ENCODE peak calls at places on chromosomes 11 and 22, in four cellular contexts. One of them, this sample, is unnamed.

GRCh38 chr22:19619144-19620009 is 94.9 kb upstream of the SEPTIN5 start:
- DNase-seq in HepG2: no peak
- DNase-seq in GM10248: peak
- DNase-seq in body of pancreas: no peak
- DNase-seq in this sample: no peak

GRCh38 chr11:70087446-70088167 is 9.5 kb downstream of the ANO1 start:
- DNase-seq in HepG2: no peak
- DNase-seq in GM10248: no peak
- DNase-seq in body of pancreas: no peak
- DNase-seq in this sample: no peak

GRCh38 chr11:67117667-67118058 is 1.4 kb upstream of the KDM2A start:
- DNase-seq in HepG2: no peak
- DNase-seq in GM10248: peak
- DNase-seq in body of pancreas: peak
- DNase-seq in this sample: peak

GRCh38 chr11:64675417-64676252 is 47.4 kb downstream of the NRXN2 start:
- DNase-seq in HepG2: no peak
- DNase-seq in GM10248: peak
- DNase-seq in body of pancreas: peak
- DNase-seq in this sample: no peak

GRCh38 chr11:10114593-10115404 is 179.2 kb downstream of the SBF2 start:
- DNase-seq in HepG2: no peak
- DNase-seq in GM10248: no peak
- DNase-seq in body of pancreas: no peak
- DNase-seq in this sample: no peak

GRCh38 chr22:21918466-21919185 is 34.0 kb downstream of the PPM1F start:
- DNase-seq in HepG2: no peak
- DNase-seq in GM10248: no peak
- DNase-seq in body of pancreas: no peak
- DNase-seq in this sample: no peak

GRCh38 chr11:469684-470667 is 19.9 kb downstream of the PTDSS2 start:
- DNase-seq in HepG2: peak
- DNase-seq in GM10248: no peak
- DNase-seq in body of pancreas: peak
- DNase-seq in this sample: no peak

GRCh38 chr11:61962213-61963015 is 5.0 kb downstream of the FTH1 start:
- DNase-seq in HepG2: no peak
- DNase-seq in GM10248: no peak
- DNase-seq in body of pancreas: peak
- DNase-seq in this sample: no peak

GRCh38 chr11:11793073-11793472 is 48.7 kb upstream of the USP47 start:
- DNase-seq in HepG2: no peak
- DNase-seq in GM10248: no peak
- DNase-seq in body of pancreas: no peak
- DNase-seq in this sample: no peak

GRCh38 chr11:102599642-102600261 is 25.4 kb downstream of the MMP20 start:
- DNase-seq in HepG2: peak
- DNase-seq in GM10248: peak
- DNase-seq in body of pancreas: no peak
- DNase-seq in this sample: peak

GRCh38 chr11:111019931-111020381 is 225.6 kb upstream of the POU2AF2 start:
- DNase-seq in HepG2: no peak
- DNase-seq in GM10248: no peak
- DNase-seq in body of pancreas: no peak
- DNase-seq in this sample: no peak

GRCh38 chr22:41781508-41781906 is 19.0 kb upstream of the CCDC134 start:
- DNase-seq in HepG2: no peak
- DNase-seq in GM10248: no peak
- DNase-seq in body of pancreas: no peak
- DNase-seq in this sample: no peak

GRCh38 chr22:30290679-30291333 is 1.5 kb upstream of the CASTOR1 start:
- DNase-seq in HepG2: peak
- DNase-seq in GM10248: no peak
- DNase-seq in body of pancreas: peak
- DNase-seq in this sample: no peak

GRCh38 chr22:48885271-48885918 is 942.3 kb downstream of the BRD1 start:
- DNase-seq in HepG2: no peak
- DNase-seq in GM10248: no peak
- DNase-seq in body of pancreas: no peak
- DNase-seq in this sample: no peak

GRCh38 chr11:104000798-104001197 is 35.6 kb upstream of the DDI1 start:
- DNase-seq in HepG2: no peak
- DNase-seq in GM10248: no peak
- DNase-seq in body of pancreas: no peak
- DNase-seq in this sample: no peak

GRCh38 chr11:128593281-128593680 is 5.9 kb upstream of the ETS1 start:
- DNase-seq in HepG2: no peak
- DNase-seq in GM10248: no peak
- DNase-seq in body of pancreas: no peak
- DNase-seq in this sample: no peak

GRCh38 chr11:71364176-71364671 is 84.0 kb downstream of the DHCR7 start:
- DNase-seq in HepG2: no peak
- DNase-seq in GM10248: no peak
- DNase-seq in body of pancreas: no peak
- DNase-seq in this sample: no peak

GRCh38 chr11:77269484-77270123 is 31.9 kb downstream of the GDPD4 start:
- DNase-seq in HepG2: no peak
- DNase-seq in GM10248: no peak
- DNase-seq in body of pancreas: no peak
- DNase-seq in this sample: no peak

GRCh38 chr11:22707119-22707899 is 40.9 kb downstream of the GAS2 start:
- DNase-seq in HepG2: no peak
- DNase-seq in GM10248: no peak
- DNase-seq in body of pancreas: no peak
- DNase-seq in this sample: no peak

GRCh38 chr11:19422257-19422656 is 181.5 kb upstream of the E2F8 start:
- DNase-seq in HepG2: no peak
- DNase-seq in GM10248: no peak
- DNase-seq in body of pancreas: no peak
- DNase-seq in this sample: no peak

GRCh38 chr22:35961480-35961902 is 67.1 kb downstream of the RBFOX2 start:
- DNase-seq in HepG2: no peak
- DNase-seq in GM10248: no peak
- DNase-seq in body of pancreas: no peak
- DNase-seq in this sample: no peak

GRCh38 chr11:17012712-17013547 is 1.3 kb downstream of the PLEKHA7 start:
- DNase-seq in HepG2: peak
- DNase-seq in GM10248: no peak
- DNase-seq in body of pancreas: peak
- DNase-seq in this sample: peak

GRCh38 chr22:46728470-46728869 is 9.6 kb downstream of the CERK start:
- DNase-seq in HepG2: no peak
- DNase-seq in GM10248: no peak
- DNase-seq in body of pancreas: no peak
- DNase-seq in this sample: no peak

GRCh38 chr22:22816766-22817410 is 70.7 kb upstream of the IGLL5 start:
- DNase-seq in HepG2: no peak
- DNase-seq in GM10248: no peak
- DNase-seq in body of pancreas: no peak
- DNase-seq in this sample: no peak

GRCh38 chr11:119505861-119506260 is 82.9 kb upstream of the THY1 start:
- DNase-seq in HepG2: no peak
- DNase-seq in GM10248: no peak
- DNase-seq in body of pancreas: no peak
- DNase-seq in this sample: no peak

GRCh38 chr11:119509277-119509841 is 86.4 kb upstream of the THY1 start:
- DNase-seq in HepG2: no peak
- DNase-seq in GM10248: no peak
- DNase-seq in body of pancreas: no peak
- DNase-seq in this sample: no peak

GRCh38 chr11:119504366-119504765 is 81.4 kb upstream of the THY1 start:
- DNase-seq in HepG2: no peak
- DNase-seq in GM10248: no peak
- DNase-seq in body of pancreas: no peak
- DNase-seq in this sample: no peak

GRCh38 chr11:119509969-119510401 is 87.0 kb upstream of the THY1 start:
- DNase-seq in HepG2: no peak
- DNase-seq in GM10248: peak
- DNase-seq in body of pancreas: no peak
- DNase-seq in this sample: no peak

DNA sequence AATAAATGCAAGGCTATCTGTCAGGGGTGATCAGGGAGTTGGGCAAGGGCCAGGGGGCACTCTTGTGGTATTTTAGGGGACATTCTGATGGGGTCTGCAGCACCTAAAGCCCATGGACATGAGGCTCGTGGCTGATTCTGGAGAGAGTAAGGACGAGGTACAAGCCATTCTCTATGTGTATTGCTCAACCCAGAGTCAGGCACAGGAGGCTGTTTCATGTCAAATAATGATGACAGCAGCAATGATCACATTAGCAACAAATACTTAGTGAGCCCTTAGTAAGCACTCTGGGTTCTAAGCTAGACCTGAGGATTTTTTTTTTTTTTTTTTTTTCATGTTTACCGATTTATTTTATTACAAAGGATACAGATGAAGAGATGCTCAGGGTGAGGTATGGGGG is 83.5 kb upstream of the THY1 start:
- DNase-seq in HepG2: no peak
- DNase-seq in GM10248: no peak
- DNase-seq in body of pancreas: no peak
- DNase-seq in this sample: no peak
- TF ChIP-seq CTCF in HepG2: no peak
- TF ChIP-seq CTCF in GM10248: no peak
- TF ChIP-seq CTCF in body of pancreas: no peak
- TF ChIP-seq CTCF in this sample: no peak

DNA sequence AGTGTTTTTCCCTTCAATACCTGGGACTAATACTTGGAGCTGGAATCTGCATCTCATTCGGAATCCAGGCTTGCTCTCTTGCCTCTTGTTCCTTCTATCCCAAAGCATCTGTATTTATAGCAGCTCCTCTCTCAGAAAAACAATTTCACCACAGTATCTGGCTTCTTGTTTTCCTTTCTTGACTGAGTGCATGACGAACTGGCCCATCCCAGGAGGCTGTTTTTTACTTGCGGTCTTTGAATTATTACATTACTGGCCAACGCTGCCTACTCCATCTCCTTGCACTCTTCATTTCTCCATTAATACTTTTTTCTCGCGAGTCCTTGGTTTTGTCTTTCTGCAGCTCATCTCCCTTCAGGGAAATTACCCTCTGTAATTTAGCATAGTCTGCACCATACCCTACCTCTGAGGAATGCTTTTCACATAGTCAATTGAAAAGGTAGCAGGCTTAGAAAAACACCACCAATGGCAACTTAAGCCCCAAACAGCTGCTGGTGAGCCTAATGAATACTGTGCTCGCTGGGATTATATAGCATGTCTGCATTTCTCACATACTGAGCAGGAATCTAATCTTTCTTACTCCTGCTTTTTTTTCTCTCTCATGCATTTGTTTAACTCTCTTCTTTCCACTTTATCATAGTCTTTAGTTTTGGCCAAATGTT is 277.3 kb upstream of the SESN3 start:
- DNase-seq in HepG2: no peak
- DNase-seq in GM10248: no peak
- DNase-seq in body of pancreas: no peak
- DNase-seq in this sample: no peak
- TF ChIP-seq CTCF in HepG2: no peak
- TF ChIP-seq CTCF in GM10248: no peak
- TF ChIP-seq CTCF in body of pancreas: no peak
- TF ChIP-seq CTCF in this sample: no peak

GRCh38 chr11:74935285-74935684 is 13.6 kb downstream of the XRRA1 start:
- DNase-seq in HepG2: no peak
- DNase-seq in GM10248: no peak
- DNase-seq in body of pancreas: no peak
- DNase-seq in this sample: no peak

GRCh38 chr11:74932797-74933196 is 16.1 kb downstream of the XRRA1 start:
- DNase-seq in HepG2: no peak
- DNase-seq in GM10248: no peak
- DNase-seq in body of pancreas: no peak
- DNase-seq in this sample: no peak

GRCh38 chr11:74933765-74934164 is 15.1 kb downstream of the XRRA1 start:
- DNase-seq in HepG2: no peak
- DNase-seq in GM10248: no peak
- DNase-seq in body of pancreas: no peak
- DNase-seq in this sample: no peak

GRCh38 chr11:74929431-74930363 is 19.2 kb downstream of the XRRA1 start:
- DNase-seq in HepG2: peak
- DNase-seq in GM10248: peak
- DNase-seq in body of pancreas: peak
- DNase-seq in this sample: peak

GRCh38 chr11:74932169-74932568 is 16.7 kb downstream of the XRRA1 start:
- DNase-seq in HepG2: no peak
- DNase-seq in GM10248: no peak
- DNase-seq in body of pancreas: no peak
- DNase-seq in this sample: no peak
- TF ChIP-seq CTCF in HepG2: no peak
- TF ChIP-seq CTCF in GM10248: no peak
- TF ChIP-seq CTCF in body of pancreas: no peak
- TF ChIP-seq CTCF in this sample: no peak

DNA sequence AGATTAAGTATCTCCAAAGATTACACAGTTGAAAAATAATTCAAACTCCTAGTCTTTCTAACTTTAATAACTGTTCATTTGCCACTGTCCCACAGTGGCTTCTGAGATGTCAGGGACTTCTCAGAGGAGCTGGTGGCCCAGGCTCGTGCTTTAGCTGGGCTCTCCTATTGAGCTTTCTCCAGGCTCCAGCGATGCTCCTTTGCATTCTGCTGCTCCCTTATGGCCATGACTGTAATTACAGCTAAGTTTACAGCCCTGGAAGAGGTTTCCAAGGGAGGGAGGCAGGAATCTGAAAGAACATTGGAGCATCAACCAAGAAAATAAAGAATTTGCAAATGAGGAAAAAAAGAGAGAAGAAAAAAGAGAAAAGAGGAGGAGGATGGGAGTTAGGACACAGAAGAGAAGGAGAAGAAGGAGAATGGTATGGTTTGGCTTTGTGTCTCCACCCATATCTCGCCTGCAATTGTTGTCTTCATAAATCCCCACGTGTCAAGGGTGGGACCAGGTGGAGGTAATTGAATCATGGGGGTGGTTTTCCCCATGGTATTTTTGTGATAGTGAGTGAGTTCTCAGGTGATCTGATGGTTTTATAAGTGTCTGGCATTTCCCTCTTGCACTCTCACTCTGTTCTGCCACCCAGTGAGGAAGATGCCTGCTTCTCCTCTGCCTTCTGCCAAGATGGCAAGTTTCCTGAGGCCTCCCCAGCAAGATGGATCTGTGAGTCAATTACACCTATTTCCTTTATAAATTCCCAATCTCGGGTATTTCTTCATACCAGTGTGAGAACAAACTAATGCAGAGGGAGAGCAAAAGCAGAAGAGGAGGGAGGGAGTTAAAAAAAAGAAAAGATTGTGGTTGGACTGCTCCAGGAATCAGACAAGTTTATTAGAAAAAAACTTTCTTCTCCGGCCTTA is 857.0 kb downstream of the KCNA4 start:
- DNase-seq in HepG2: peak
- DNase-seq in GM10248: peak
- DNase-seq in body of pancreas: peak
- DNase-seq in this sample: peak
- TF ChIP-seq CTCF in HepG2: peak
- TF ChIP-seq CTCF in GM10248: peak
- TF ChIP-seq CTCF in body of pancreas: peak
- TF ChIP-seq CTCF in this sample: peak

GRCh38 chr11:78742430-78742829 is 167.8 kb upstream of the NARS2 start:
- DNase-seq in HepG2: no peak
- DNase-seq in GM10248: no peak
- DNase-seq in body of pancreas: peak
- DNase-seq in this sample: no peak
- TF ChIP-seq CTCF in HepG2: no peak
- TF ChIP-seq CTCF in GM10248: no peak
- TF ChIP-seq CTCF in body of pancreas: peak
- TF ChIP-seq CTCF in this sample: no peak